ENCODE peak calls at places on chromosomes 13 and 19, in ten cellular contexts. One of them, this sample, is unnamed.

GRCh38 chr13:79392882-79393563 is 13.0 kb downstream of the RBM26 start:
- DNase-seq in neural progenitor cell: no peak
- DNase-seq in WTC11: no peak
- DNase-seq in activated T-cell treated with anti-CD3 and anti-CD28 coated beads for 24 hours: no peak
- DNase-seq in activated CD4-positive, alpha-beta T cell treated with anti-CD3 and anti-CD28 coated beads, Interleukin-2, amount 50 U/mL, for 1 hour: no peak
- DNase-seq in AG04450: no peak
- DNase-seq in non-pigmented ciliary epithelial cell: peak
- DNase-seq in stimulated activated CD4-positive, alpha-beta T cell treated with anti-CD3 and anti-CD28 coated beads, Interleukin-2, amount 100 ng/mL, for 48 hours: no peak
- DNase-seq in left ventricle myocardium inferior: no peak
- DNase-seq in stimulated activated CD8-positive, alpha-beta memory T cell treated with anti-CD3 and anti-CD28 coated beads, Interleukin-7, amount 100 ng/mL, for 48 hours: no peak
- DNase-seq in this sample: no peak

GRCh38 chr19:57978586-57979289 is 4.4 kb upstream of the C19orf18 start:
- DNase-seq in neural progenitor cell: no peak
- DNase-seq in WTC11: no peak
- DNase-seq in activated T-cell treated with anti-CD3 and anti-CD28 coated beads for 24 hours: no peak
- DNase-seq in activated CD4-positive, alpha-beta T cell treated with anti-CD3 and anti-CD28 coated beads, Interleukin-2, amount 50 U/mL, for 1 hour: no peak
- DNase-seq in AG04450: no peak
- DNase-seq in non-pigmented ciliary epithelial cell: no peak
- DNase-seq in stimulated activated CD4-positive, alpha-beta T cell treated with anti-CD3 and anti-CD28 coated beads, Interleukin-2, amount 100 ng/mL, for 48 hours: no peak
- DNase-seq in left ventricle myocardium inferior: no peak
- DNase-seq in stimulated activated CD8-positive, alpha-beta memory T cell treated with anti-CD3 and anti-CD28 coated beads, Interleukin-7, amount 100 ng/mL, for 48 hours: no peak
- DNase-seq in this sample: no peak

GRCh38 chr13:34300559-34300958 is 482.6 kb downstream of the RFC3 start:
- DNase-seq in neural progenitor cell: no peak
- DNase-seq in WTC11: no peak
- DNase-seq in activated T-cell treated with anti-CD3 and anti-CD28 coated beads for 24 hours: no peak
- DNase-seq in activated CD4-positive, alpha-beta T cell treated with anti-CD3 and anti-CD28 coated beads, Interleukin-2, amount 50 U/mL, for 1 hour: no peak
- DNase-seq in AG04450: no peak
- DNase-seq in non-pigmented ciliary epithelial cell: no peak
- DNase-seq in stimulated activated CD4-positive, alpha-beta T cell treated with anti-CD3 and anti-CD28 coated beads, Interleukin-2, amount 100 ng/mL, for 48 hours: no peak
- DNase-seq in left ventricle myocardium inferior: no peak
- DNase-seq in stimulated activated CD8-positive, alpha-beta memory T cell treated with anti-CD3 and anti-CD28 coated beads, Interleukin-7, amount 100 ng/mL, for 48 hours: no peak
- DNase-seq in this sample: no peak

GRCh38 chr19:45643024-45643926 is 4.1 kb upstream of the EML2 start:
- DNase-seq in neural progenitor cell: peak
- DNase-seq in WTC11: peak
- DNase-seq in activated T-cell treated with anti-CD3 and anti-CD28 coated beads for 24 hours: peak
- DNase-seq in activated CD4-positive, alpha-beta T cell treated with anti-CD3 and anti-CD28 coated beads, Interleukin-2, amount 50 U/mL, for 1 hour: peak
- DNase-seq in AG04450: peak
- DNase-seq in non-pigmented ciliary epithelial cell: no peak
- DNase-seq in stimulated activated CD4-positive, alpha-beta T cell treated with anti-CD3 and anti-CD28 coated beads, Interleukin-2, amount 100 ng/mL, for 48 hours: peak
- DNase-seq in left ventricle myocardium inferior: peak
- DNase-seq in stimulated activated CD8-positive, alpha-beta memory T cell treated with anti-CD3 and anti-CD28 coated beads, Interleukin-7, amount 100 ng/mL, for 48 hours: peak
- DNase-seq in this sample: peak

GRCh38 chr19:1920644-1921043 is 15.4 kb downstream of the ADAT3 start:
- DNase-seq in neural progenitor cell: no peak
- DNase-seq in WTC11: no peak
- DNase-seq in activated T-cell treated with anti-CD3 and anti-CD28 coated beads for 24 hours: no peak
- DNase-seq in activated CD4-positive, alpha-beta T cell treated with anti-CD3 and anti-CD28 coated beads, Interleukin-2, amount 50 U/mL, for 1 hour: no peak
- DNase-seq in AG04450: no peak
- DNase-seq in non-pigmented ciliary epithelial cell: no peak
- DNase-seq in stimulated activated CD4-positive, alpha-beta T cell treated with anti-CD3 and anti-CD28 coated beads, Interleukin-2, amount 100 ng/mL, for 48 hours: no peak
- DNase-seq in left ventricle myocardium inferior: no peak
- DNase-seq in stimulated activated CD8-positive, alpha-beta memory T cell treated with anti-CD3 and anti-CD28 coated beads, Interleukin-7, amount 100 ng/mL, for 48 hours: no peak
- DNase-seq in this sample: no peak

GRCh38 chr13:26202365-26202972 is 19.6 kb downstream of the RNF6 start:
- DNase-seq in neural progenitor cell: no peak
- DNase-seq in WTC11: no peak
- DNase-seq in activated T-cell treated with anti-CD3 and anti-CD28 coated beads for 24 hours: no peak
- DNase-seq in activated CD4-positive, alpha-beta T cell treated with anti-CD3 and anti-CD28 coated beads, Interleukin-2, amount 50 U/mL, for 1 hour: no peak
- DNase-seq in AG04450: no peak
- DNase-seq in non-pigmented ciliary epithelial cell: peak
- DNase-seq in stimulated activated CD4-positive, alpha-beta T cell treated with anti-CD3 and anti-CD28 coated beads, Interleukin-2, amount 100 ng/mL, for 48 hours: no peak
- DNase-seq in left ventricle myocardium inferior: no peak
- DNase-seq in stimulated activated CD8-positive, alpha-beta memory T cell treated with anti-CD3 and anti-CD28 coated beads, Interleukin-7, amount 100 ng/mL, for 48 hours: no peak
- DNase-seq in this sample: no peak

GRCh38 chr19:7575426-7576040 is 20.1 kb upstream of the CAMSAP3 start:
- DNase-seq in neural progenitor cell: no peak
- DNase-seq in WTC11: no peak
- DNase-seq in activated T-cell treated with anti-CD3 and anti-CD28 coated beads for 24 hours: no peak
- DNase-seq in activated CD4-positive, alpha-beta T cell treated with anti-CD3 and anti-CD28 coated beads, Interleukin-2, amount 50 U/mL, for 1 hour: no peak
- DNase-seq in AG04450: no peak
- DNase-seq in non-pigmented ciliary epithelial cell: no peak
- DNase-seq in stimulated activated CD4-positive, alpha-beta T cell treated with anti-CD3 and anti-CD28 coated beads, Interleukin-2, amount 100 ng/mL, for 48 hours: no peak
- DNase-seq in left ventricle myocardium inferior: no peak
- DNase-seq in stimulated activated CD8-positive, alpha-beta memory T cell treated with anti-CD3 and anti-CD28 coated beads, Interleukin-7, amount 100 ng/mL, for 48 hours: no peak
- DNase-seq in this sample: no peak

GRCh38 chr13:28429685-28430290 is 65.1 kb downstream of the FLT1 start:
- DNase-seq in neural progenitor cell: no peak
- DNase-seq in WTC11: peak
- DNase-seq in activated T-cell treated with anti-CD3 and anti-CD28 coated beads for 24 hours: no peak
- DNase-seq in activated CD4-positive, alpha-beta T cell treated with anti-CD3 and anti-CD28 coated beads, Interleukin-2, amount 50 U/mL, for 1 hour: no peak
- DNase-seq in AG04450: no peak
- DNase-seq in non-pigmented ciliary epithelial cell: no peak
- DNase-seq in stimulated activated CD4-positive, alpha-beta T cell treated with anti-CD3 and anti-CD28 coated beads, Interleukin-2, amount 100 ng/mL, for 48 hours: no peak
- DNase-seq in left ventricle myocardium inferior: no peak
- DNase-seq in stimulated activated CD8-positive, alpha-beta memory T cell treated with anti-CD3 and anti-CD28 coated beads, Interleukin-7, amount 100 ng/mL, for 48 hours: no peak
- DNase-seq in this sample: no peak

GRCh38 chr19:16095071-16095571 is 16.6 kb upstream of the RAB8A start:
- DNase-seq in neural progenitor cell: no peak
- DNase-seq in WTC11: no peak
- DNase-seq in activated T-cell treated with anti-CD3 and anti-CD28 coated beads for 24 hours: no peak
- DNase-seq in activated CD4-positive, alpha-beta T cell treated with anti-CD3 and anti-CD28 coated beads, Interleukin-2, amount 50 U/mL, for 1 hour: no peak
- DNase-seq in AG04450: no peak
- DNase-seq in non-pigmented ciliary epithelial cell: no peak
- DNase-seq in stimulated activated CD4-positive, alpha-beta T cell treated with anti-CD3 and anti-CD28 coated beads, Interleukin-2, amount 100 ng/mL, for 48 hours: no peak
- DNase-seq in left ventricle myocardium inferior: peak
- DNase-seq in stimulated activated CD8-positive, alpha-beta memory T cell treated with anti-CD3 and anti-CD28 coated beads, Interleukin-7, amount 100 ng/mL, for 48 hours: peak
- DNase-seq in this sample: peak

GRCh38 chr13:101417043-101417406 is 717 bp upstream of the NALCN start:
- DNase-seq in neural progenitor cell: peak
- DNase-seq in WTC11: no peak
- DNase-seq in activated T-cell treated with anti-CD3 and anti-CD28 coated beads for 24 hours: no peak
- DNase-seq in activated CD4-positive, alpha-beta T cell treated with anti-CD3 and anti-CD28 coated beads, Interleukin-2, amount 50 U/mL, for 1 hour: no peak
- DNase-seq in AG04450: peak
- DNase-seq in non-pigmented ciliary epithelial cell: no peak
- DNase-seq in stimulated activated CD4-positive, alpha-beta T cell treated with anti-CD3 and anti-CD28 coated beads, Interleukin-2, amount 100 ng/mL, for 48 hours: no peak
- DNase-seq in left ventricle myocardium inferior: no peak
- DNase-seq in stimulated activated CD8-positive, alpha-beta memory T cell treated with anti-CD3 and anti-CD28 coated beads, Interleukin-7, amount 100 ng/mL, for 48 hours: no peak
- DNase-seq in this sample: no peak

GRCh38 chr13:33206425-33206824 is 79.1 kb downstream of the STARD13 start:
- DNase-seq in neural progenitor cell: no peak
- DNase-seq in WTC11: no peak
- DNase-seq in activated T-cell treated with anti-CD3 and anti-CD28 coated beads for 24 hours: no peak
- DNase-seq in activated CD4-positive, alpha-beta T cell treated with anti-CD3 and anti-CD28 coated beads, Interleukin-2, amount 50 U/mL, for 1 hour: no peak
- DNase-seq in AG04450: no peak
- DNase-seq in non-pigmented ciliary epithelial cell: no peak
- DNase-seq in stimulated activated CD4-positive, alpha-beta T cell treated with anti-CD3 and anti-CD28 coated beads, Interleukin-2, amount 100 ng/mL, for 48 hours: no peak
- DNase-seq in left ventricle myocardium inferior: no peak
- DNase-seq in stimulated activated CD8-positive, alpha-beta memory T cell treated with anti-CD3 and anti-CD28 coated beads, Interleukin-7, amount 100 ng/mL, for 48 hours: no peak
- DNase-seq in this sample: no peak

GRCh38 chr13:48160879-48161278 is 66.0 kb upstream of the MED4 start:
- DNase-seq in neural progenitor cell: no peak
- DNase-seq in WTC11: no peak
- DNase-seq in activated T-cell treated with anti-CD3 and anti-CD28 coated beads for 24 hours: no peak
- DNase-seq in activated CD4-positive, alpha-beta T cell treated with anti-CD3 and anti-CD28 coated beads, Interleukin-2, amount 50 U/mL, for 1 hour: no peak
- DNase-seq in AG04450: no peak
- DNase-seq in non-pigmented ciliary epithelial cell: no peak
- DNase-seq in stimulated activated CD4-positive, alpha-beta T cell treated with anti-CD3 and anti-CD28 coated beads, Interleukin-2, amount 100 ng/mL, for 48 hours: no peak
- DNase-seq in left ventricle myocardium inferior: peak
- DNase-seq in stimulated activated CD8-positive, alpha-beta memory T cell treated with anti-CD3 and anti-CD28 coated beads, Interleukin-7, amount 100 ng/mL, for 48 hours: no peak
- DNase-seq in this sample: no peak

GRCh38 chr19:45553464-45553863 is 31.1 kb downstream of the OPA3 start:
- DNase-seq in neural progenitor cell: peak
- DNase-seq in WTC11: peak
- DNase-seq in activated T-cell treated with anti-CD3 and anti-CD28 coated beads for 24 hours: no peak
- DNase-seq in activated CD4-positive, alpha-beta T cell treated with anti-CD3 and anti-CD28 coated beads, Interleukin-2, amount 50 U/mL, for 1 hour: no peak
- DNase-seq in AG04450: no peak
- DNase-seq in non-pigmented ciliary epithelial cell: no peak
- DNase-seq in stimulated activated CD4-positive, alpha-beta T cell treated with anti-CD3 and anti-CD28 coated beads, Interleukin-2, amount 100 ng/mL, for 48 hours: no peak
- DNase-seq in left ventricle myocardium inferior: no peak
- DNase-seq in stimulated activated CD8-positive, alpha-beta memory T cell treated with anti-CD3 and anti-CD28 coated beads, Interleukin-7, amount 100 ng/mL, for 48 hours: no peak
- DNase-seq in this sample: no peak

GRCh38 chr13:30742896-30743295 is 7.6 kb downstream of the ALOX5AP start:
- DNase-seq in neural progenitor cell: no peak
- DNase-seq in WTC11: no peak
- DNase-seq in activated T-cell treated with anti-CD3 and anti-CD28 coated beads for 24 hours: no peak
- DNase-seq in activated CD4-positive, alpha-beta T cell treated with anti-CD3 and anti-CD28 coated beads, Interleukin-2, amount 50 U/mL, for 1 hour: no peak
- DNase-seq in AG04450: no peak
- DNase-seq in non-pigmented ciliary epithelial cell: no peak
- DNase-seq in stimulated activated CD4-positive, alpha-beta T cell treated with anti-CD3 and anti-CD28 coated beads, Interleukin-2, amount 100 ng/mL, for 48 hours: no peak
- DNase-seq in left ventricle myocardium inferior: no peak
- DNase-seq in stimulated activated CD8-positive, alpha-beta memory T cell treated with anti-CD3 and anti-CD28 coated beads, Interleukin-7, amount 100 ng/mL, for 48 hours: no peak
- DNase-seq in this sample: no peak

GRCh38 chr19:33414667-33415605 is 41.4 kb downstream of the CEBPG start:
- DNase-seq in neural progenitor cell: no peak
- DNase-seq in WTC11: no peak
- DNase-seq in activated T-cell treated with anti-CD3 and anti-CD28 coated beads for 24 hours: no peak
- DNase-seq in activated CD4-positive, alpha-beta T cell treated with anti-CD3 and anti-CD28 coated beads, Interleukin-2, amount 50 U/mL, for 1 hour: no peak
- DNase-seq in AG04450: no peak
- DNase-seq in non-pigmented ciliary epithelial cell: no peak
- DNase-seq in stimulated activated CD4-positive, alpha-beta T cell treated with anti-CD3 and anti-CD28 coated beads, Interleukin-2, amount 100 ng/mL, for 48 hours: no peak
- DNase-seq in left ventricle myocardium inferior: no peak
- DNase-seq in stimulated activated CD8-positive, alpha-beta memory T cell treated with anti-CD3 and anti-CD28 coated beads, Interleukin-7, amount 100 ng/mL, for 48 hours: no peak
- DNase-seq in this sample: no peak

GRCh38 chr19:38975861-38976271 is 324 bp upstream of the FBXO17 start:
- DNase-seq in neural progenitor cell: peak
- DNase-seq in WTC11: peak
- DNase-seq in activated T-cell treated with anti-CD3 and anti-CD28 coated beads for 24 hours: no peak
- DNase-seq in activated CD4-positive, alpha-beta T cell treated with anti-CD3 and anti-CD28 coated beads, Interleukin-2, amount 50 U/mL, for 1 hour: no peak
- DNase-seq in AG04450: no peak
- DNase-seq in non-pigmented ciliary epithelial cell: no peak
- DNase-seq in stimulated activated CD4-positive, alpha-beta T cell treated with anti-CD3 and anti-CD28 coated beads, Interleukin-2, amount 100 ng/mL, for 48 hours: no peak
- DNase-seq in left ventricle myocardium inferior: no peak
- DNase-seq in stimulated activated CD8-positive, alpha-beta memory T cell treated with anti-CD3 and anti-CD28 coated beads, Interleukin-7, amount 100 ng/mL, for 48 hours: no peak
- DNase-seq in this sample: no peak

GRCh38 chr13:94641432-94641941 is 39.8 kb downstream of the GPR180 start:
- DNase-seq in neural progenitor cell: no peak
- DNase-seq in WTC11: no peak
- DNase-seq in activated T-cell treated with anti-CD3 and anti-CD28 coated beads for 24 hours: no peak
- DNase-seq in activated CD4-positive, alpha-beta T cell treated with anti-CD3 and anti-CD28 coated beads, Interleukin-2, amount 50 U/mL, for 1 hour: no peak
- DNase-seq in AG04450: peak
- DNase-seq in non-pigmented ciliary epithelial cell: peak
- DNase-seq in stimulated activated CD4-positive, alpha-beta T cell treated with anti-CD3 and anti-CD28 coated beads, Interleukin-2, amount 100 ng/mL, for 48 hours: no peak
- DNase-seq in left ventricle myocardium inferior: no peak
- DNase-seq in stimulated activated CD8-positive, alpha-beta memory T cell treated with anti-CD3 and anti-CD28 coated beads, Interleukin-7, amount 100 ng/mL, for 48 hours: no peak
- DNase-seq in this sample: no peak

GRCh38 chr13:19860884-19861655 is 2.4 kb downstream of the ZMYM5 start:
- DNase-seq in neural progenitor cell: peak
- DNase-seq in WTC11: no peak
- DNase-seq in activated T-cell treated with anti-CD3 and anti-CD28 coated beads for 24 hours: no peak
- DNase-seq in activated CD4-positive, alpha-beta T cell treated with anti-CD3 and anti-CD28 coated beads, Interleukin-2, amount 50 U/mL, for 1 hour: no peak
- DNase-seq in AG04450: no peak
- DNase-seq in non-pigmented ciliary epithelial cell: no peak
- DNase-seq in stimulated activated CD4-positive, alpha-beta T cell treated with anti-CD3 and anti-CD28 coated beads, Interleukin-2, amount 100 ng/mL, for 48 hours: no peak
- DNase-seq in left ventricle myocardium inferior: no peak
- DNase-seq in stimulated activated CD8-positive, alpha-beta memory T cell treated with anti-CD3 and anti-CD28 coated beads, Interleukin-7, amount 100 ng/mL, for 48 hours: no peak
- DNase-seq in this sample: no peak

GRCh38 chr13:44389003-44389666 is 15.5 kb downstream of the SERP2 start:
- DNase-seq in neural progenitor cell: peak
- DNase-seq in WTC11: no peak
- DNase-seq in activated T-cell treated with anti-CD3 and anti-CD28 coated beads for 24 hours: no peak
- DNase-seq in activated CD4-positive, alpha-beta T cell treated with anti-CD3 and anti-CD28 coated beads, Interleukin-2, amount 50 U/mL, for 1 hour: no peak
- DNase-seq in AG04450: no peak
- DNase-seq in non-pigmented ciliary epithelial cell: no peak
- DNase-seq in stimulated activated CD4-positive, alpha-beta T cell treated with anti-CD3 and anti-CD28 coated beads, Interleukin-2, amount 100 ng/mL, for 48 hours: no peak
- DNase-seq in left ventricle myocardium inferior: no peak
- DNase-seq in stimulated activated CD8-positive, alpha-beta memory T cell treated with anti-CD3 and anti-CD28 coated beads, Interleukin-7, amount 100 ng/mL, for 48 hours: no peak
- DNase-seq in this sample: no peak

GRCh38 chr19:33274663-33275558 is 27.4 kb downstream of the CEBPA start:
- DNase-seq in neural progenitor cell: peak
- DNase-seq in WTC11: no peak
- DNase-seq in activated T-cell treated with anti-CD3 and anti-CD28 coated beads for 24 hours: no peak
- DNase-seq in activated CD4-positive, alpha-beta T cell treated with anti-CD3 and anti-CD28 coated beads, Interleukin-2, amount 50 U/mL, for 1 hour: no peak
- DNase-seq in AG04450: no peak
- DNase-seq in non-pigmented ciliary epithelial cell: no peak
- DNase-seq in stimulated activated CD4-positive, alpha-beta T cell treated with anti-CD3 and anti-CD28 coated beads, Interleukin-2, amount 100 ng/mL, for 48 hours: no peak
- DNase-seq in left ventricle myocardium inferior: no peak
- DNase-seq in stimulated activated CD8-positive, alpha-beta memory T cell treated with anti-CD3 and anti-CD28 coated beads, Interleukin-7, amount 100 ng/mL, for 48 hours: no peak
- DNase-seq in this sample: no peak

GRCh38 chr13:100154835-100155463 is 66.1 kb downstream of the PCCA start:
- DNase-seq in neural progenitor cell: peak
- DNase-seq in WTC11: no peak
- DNase-seq in activated T-cell treated with anti-CD3 and anti-CD28 coated beads for 24 hours: no peak
- DNase-seq in activated CD4-positive, alpha-beta T cell treated with anti-CD3 and anti-CD28 coated beads, Interleukin-2, amount 50 U/mL, for 1 hour: no peak
- DNase-seq in AG04450: no peak
- DNase-seq in non-pigmented ciliary epithelial cell: no peak
- DNase-seq in stimulated activated CD4-positive, alpha-beta T cell treated with anti-CD3 and anti-CD28 coated beads, Interleukin-2, amount 100 ng/mL, for 48 hours: no peak
- DNase-seq in left ventricle myocardium inferior: no peak
- DNase-seq in stimulated activated CD8-positive, alpha-beta memory T cell treated with anti-CD3 and anti-CD28 coated beads, Interleukin-7, amount 100 ng/mL, for 48 hours: no peak
- DNase-seq in this sample: no peak

GRCh38 chr13:34617684-34618083 is 324.4 kb upstream of the NBEA start:
- DNase-seq in neural progenitor cell: no peak
- DNase-seq in WTC11: no peak
- DNase-seq in activated T-cell treated with anti-CD3 and anti-CD28 coated beads for 24 hours: no peak
- DNase-seq in activated CD4-positive, alpha-beta T cell treated with anti-CD3 and anti-CD28 coated beads, Interleukin-2, amount 50 U/mL, for 1 hour: no peak
- DNase-seq in AG04450: no peak
- DNase-seq in non-pigmented ciliary epithelial cell: no peak
- DNase-seq in stimulated activated CD4-positive, alpha-beta T cell treated with anti-CD3 and anti-CD28 coated beads, Interleukin-2, amount 100 ng/mL, for 48 hours: no peak
- DNase-seq in left ventricle myocardium inferior: no peak
- DNase-seq in stimulated activated CD8-positive, alpha-beta memory T cell treated with anti-CD3 and anti-CD28 coated beads, Interleukin-7, amount 100 ng/mL, for 48 hours: no peak
- DNase-seq in this sample: no peak

GRCh38 chr13:40402931-40403412 is 263.5 kb downstream of the FOXO1 start:
- DNase-seq in neural progenitor cell: no peak
- DNase-seq in WTC11: no peak
- DNase-seq in activated T-cell treated with anti-CD3 and anti-CD28 coated beads for 24 hours: no peak
- DNase-seq in activated CD4-positive, alpha-beta T cell treated with anti-CD3 and anti-CD28 coated beads, Interleukin-2, amount 50 U/mL, for 1 hour: no peak
- DNase-seq in AG04450: no peak
- DNase-seq in non-pigmented ciliary epithelial cell: peak
- DNase-seq in stimulated activated CD4-positive, alpha-beta T cell treated with anti-CD3 and anti-CD28 coated beads, Interleukin-2, amount 100 ng/mL, for 48 hours: no peak
- DNase-seq in left ventricle myocardium inferior: no peak
- DNase-seq in stimulated activated CD8-positive, alpha-beta memory T cell treated with anti-CD3 and anti-CD28 coated beads, Interleukin-7, amount 100 ng/mL, for 48 hours: no peak
- DNase-seq in this sample: no peak

GRCh38 chr19:18428837-18429674 is 8.9 kb downstream of the ISYNA1 start:
- DNase-seq in neural progenitor cell: peak
- DNase-seq in WTC11: peak
- DNase-seq in activated T-cell treated with anti-CD3 and anti-CD28 coated beads for 24 hours: peak
- DNase-seq in activated CD4-positive, alpha-beta T cell treated with anti-CD3 and anti-CD28 coated beads, Interleukin-2, amount 50 U/mL, for 1 hour: peak
- DNase-seq in AG04450: no peak
- DNase-seq in non-pigmented ciliary epithelial cell: no peak
- DNase-seq in stimulated activated CD4-positive, alpha-beta T cell treated with anti-CD3 and anti-CD28 coated beads, Interleukin-2, amount 100 ng/mL, for 48 hours: peak
- DNase-seq in left ventricle myocardium inferior: peak
- DNase-seq in stimulated activated CD8-positive, alpha-beta memory T cell treated with anti-CD3 and anti-CD28 coated beads, Interleukin-7, amount 100 ng/mL, for 48 hours: peak
- DNase-seq in this sample: peak

GRCh38 chr19:1084024-1084868 is 10.9 kb downstream of the POLR2E start:
- DNase-seq in neural progenitor cell: no peak
- DNase-seq in WTC11: no peak
- DNase-seq in activated T-cell treated with anti-CD3 and anti-CD28 coated beads for 24 hours: no peak
- DNase-seq in activated CD4-positive, alpha-beta T cell treated with anti-CD3 and anti-CD28 coated beads, Interleukin-2, amount 50 U/mL, for 1 hour: no peak
- DNase-seq in AG04450: no peak
- DNase-seq in non-pigmented ciliary epithelial cell: no peak
- DNase-seq in stimulated activated CD4-positive, alpha-beta T cell treated with anti-CD3 and anti-CD28 coated beads, Interleukin-2, amount 100 ng/mL, for 48 hours: no peak
- DNase-seq in left ventricle myocardium inferior: no peak
- DNase-seq in stimulated activated CD8-positive, alpha-beta memory T cell treated with anti-CD3 and anti-CD28 coated beads, Interleukin-7, amount 100 ng/mL, for 48 hours: no peak
- DNase-seq in this sample: no peak

GRCh38 chr13:32468502-32469147 is 40.7 kb upstream of the N4BP2L1 start:
- DNase-seq in neural progenitor cell: no peak
- DNase-seq in WTC11: no peak
- DNase-seq in activated T-cell treated with anti-CD3 and anti-CD28 coated beads for 24 hours: no peak
- DNase-seq in activated CD4-positive, alpha-beta T cell treated with anti-CD3 and anti-CD28 coated beads, Interleukin-2, amount 50 U/mL, for 1 hour: no peak
- DNase-seq in AG04450: no peak
- DNase-seq in non-pigmented ciliary epithelial cell: no peak
- DNase-seq in stimulated activated CD4-positive, alpha-beta T cell treated with anti-CD3 and anti-CD28 coated beads, Interleukin-2, amount 100 ng/mL, for 48 hours: no peak
- DNase-seq in left ventricle myocardium inferior: no peak
- DNase-seq in stimulated activated CD8-positive, alpha-beta memory T cell treated with anti-CD3 and anti-CD28 coated beads, Interleukin-7, amount 100 ng/mL, for 48 hours: no peak
- DNase-seq in this sample: no peak

GRCh38 chr19:2546128-2547032 is 70.5 kb downstream of the GADD45B start:
- DNase-seq in neural progenitor cell: peak
- DNase-seq in WTC11: peak
- DNase-seq in activated T-cell treated with anti-CD3 and anti-CD28 coated beads for 24 hours: no peak
- DNase-seq in activated CD4-positive, alpha-beta T cell treated with anti-CD3 and anti-CD28 coated beads, Interleukin-2, amount 50 U/mL, for 1 hour: no peak
- DNase-seq in AG04450: no peak
- DNase-seq in non-pigmented ciliary epithelial cell: no peak
- DNase-seq in stimulated activated CD4-positive, alpha-beta T cell treated with anti-CD3 and anti-CD28 coated beads, Interleukin-2, amount 100 ng/mL, for 48 hours: no peak
- DNase-seq in left ventricle myocardium inferior: peak
- DNase-seq in stimulated activated CD8-positive, alpha-beta memory T cell treated with anti-CD3 and anti-CD28 coated beads, Interleukin-7, amount 100 ng/mL, for 48 hours: no peak
- DNase-seq in this sample: peak

GRCh38 chr13:114166381-114167131 is 12.5 kb upstream of the CFAP97D2 start:
- DNase-seq in neural progenitor cell: no peak
- DNase-seq in WTC11: no peak
- DNase-seq in activated T-cell treated with anti-CD3 and anti-CD28 coated beads for 24 hours: no peak
- DNase-seq in activated CD4-positive, alpha-beta T cell treated with anti-CD3 and anti-CD28 coated beads, Interleukin-2, amount 50 U/mL, for 1 hour: no peak
- DNase-seq in AG04450: no peak
- DNase-seq in non-pigmented ciliary epithelial cell: no peak
- DNase-seq in stimulated activated CD4-positive, alpha-beta T cell treated with anti-CD3 and anti-CD28 coated beads, Interleukin-2, amount 100 ng/mL, for 48 hours: no peak
- DNase-seq in left ventricle myocardium inferior: peak
- DNase-seq in stimulated activated CD8-positive, alpha-beta memory T cell treated with anti-CD3 and anti-CD28 coated beads, Interleukin-7, amount 100 ng/mL, for 48 hours: no peak
- DNase-seq in this sample: peak